ENCODE peak calls at places on chromosomes 7 and 10, in six cellular contexts. One of them, this sample, is unnamed.

GRCh38 chr10:11468126-11468742 is 143.2 kb downstream of the USP6NL start:
- DNase-seq in posterior cingulate gyrus: no peak
- DNase-seq in ovary: no peak
- DNase-seq in upper lobe of right lung: no peak
- DNase-seq in sciatic nerve: no peak
- DNase-seq in glomerular endothelial cell: peak; percentile 9
- DNase-seq in this sample: no peak

GRCh38 chr7:103735377-103735776 is 254.1 kb downstream of the RELN start:
- DNase-seq in sciatic nerve: no peak
- DNase-seq in upper lobe of right lung: no peak
- DNase-seq in posterior cingulate gyrus: no peak
- DNase-seq in glomerular endothelial cell: peak; percentile 41
- DNase-seq in ovary: no peak
- DNase-seq in this sample: peak; percentile 29

GRCh38 chr10:122841569-122841968 is 4.1 kb downstream of the CUZD1 start:
- DNase-seq in upper lobe of right lung: no peak
- DNase-seq in glomerular endothelial cell: no peak
- DNase-seq in posterior cingulate gyrus: no peak
- DNase-seq in ovary: no peak
- DNase-seq in sciatic nerve: no peak
- DNase-seq in this sample: no peak

GRCh38 chr10:112487964-112488363 is 40.9 kb downstream of the VTI1A start:
- DNase-seq in sciatic nerve: no peak
- DNase-seq in upper lobe of right lung: no peak
- DNase-seq in posterior cingulate gyrus: no peak
- DNase-seq in glomerular endothelial cell: no peak
- DNase-seq in ovary: no peak
- DNase-seq in this sample: no peak

GRCh38 chr7:71661671-71662224 is 529.8 kb downstream of the GALNT17 start:
- DNase-seq in upper lobe of right lung: no peak
- DNase-seq in posterior cingulate gyrus: no peak
- DNase-seq in ovary: no peak
- DNase-seq in sciatic nerve: no peak
- DNase-seq in glomerular endothelial cell: no peak
- DNase-seq in this sample: no peak

GRCh38 chr10:99621454-99622246 is 1.4 kb upstream of the SLC25A28 start:
- DNase-seq in posterior cingulate gyrus: no peak
- DNase-seq in ovary: peak; percentile 32
- DNase-seq in upper lobe of right lung: no peak
- DNase-seq in sciatic nerve: no peak
- DNase-seq in glomerular endothelial cell: no peak
- DNase-seq in this sample: peak; percentile 20

GRCh38 chr7:2782565-2782964 is 61.5 kb downstream of the GNA12 start:
- DNase-seq in upper lobe of right lung: no peak
- DNase-seq in glomerular endothelial cell: no peak
- DNase-seq in sciatic nerve: no peak
- DNase-seq in posterior cingulate gyrus: no peak
- DNase-seq in ovary: no peak
- DNase-seq in this sample: no peak

GRCh38 chr10:35559416-35559815 is 45.7 kb upstream of the GJD4 start:
- DNase-seq in glomerular endothelial cell: no peak
- DNase-seq in upper lobe of right lung: no peak
- DNase-seq in sciatic nerve: no peak
- DNase-seq in posterior cingulate gyrus: no peak
- DNase-seq in ovary: no peak
- DNase-seq in this sample: no peak

GRCh38 chr7:155252958-155253501 is 44.6 kb upstream of the INSIG1 start:
- DNase-seq in upper lobe of right lung: no peak
- DNase-seq in glomerular endothelial cell: no peak
- DNase-seq in sciatic nerve: no peak
- DNase-seq in posterior cingulate gyrus: peak; percentile 76
- DNase-seq in ovary: no peak
- DNase-seq in this sample: peak; percentile 85

GRCh38 chr7:55591282-55591931 is 19.1 kb upstream of the VOPP1 start:
- DNase-seq in glomerular endothelial cell: no peak
- DNase-seq in upper lobe of right lung: no peak
- DNase-seq in posterior cingulate gyrus: peak; percentile 71
- DNase-seq in sciatic nerve: no peak
- DNase-seq in ovary: no peak
- DNase-seq in this sample: no peak

GRCh38 chr10:68877482-68877881 is 23.6 kb upstream of the DDX50 start:
- DNase-seq in glomerular endothelial cell: no peak
- DNase-seq in sciatic nerve: no peak
- DNase-seq in ovary: no peak
- DNase-seq in posterior cingulate gyrus: no peak
- DNase-seq in upper lobe of right lung: no peak
- DNase-seq in this sample: no peak

GRCh38 chr10:26367771-26368170 is 70.4 kb upstream of the APBB1IP start:
- DNase-seq in ovary: no peak
- DNase-seq in sciatic nerve: no peak
- DNase-seq in glomerular endothelial cell: no peak
- DNase-seq in posterior cingulate gyrus: no peak
- DNase-seq in upper lobe of right lung: peak; percentile 73
- DNase-seq in this sample: no peak

GRCh38 chr7:30116771-30117170 is 18.0 kb upstream of the MTURN start:
- DNase-seq in sciatic nerve: no peak
- DNase-seq in posterior cingulate gyrus: peak; percentile 90
- DNase-seq in ovary: no peak
- DNase-seq in upper lobe of right lung: no peak
- DNase-seq in glomerular endothelial cell: no peak
- DNase-seq in this sample: no peak

GRCh38 chr7:33669251-33669670 is 236.1 kb upstream of the BMPER start:
- DNase-seq in sciatic nerve: no peak
- DNase-seq in posterior cingulate gyrus: no peak
- DNase-seq in glomerular endothelial cell: peak; percentile 70
- DNase-seq in ovary: no peak
- DNase-seq in upper lobe of right lung: no peak
- DNase-seq in this sample: peak; percentile 92

GRCh38 chr7:93226310-93226709 is at the start of gene HEPACAM2:
- DNase-seq in ovary: no peak
- DNase-seq in upper lobe of right lung: no peak
- DNase-seq in glomerular endothelial cell: no peak
- DNase-seq in posterior cingulate gyrus: no peak
- DNase-seq in sciatic nerve: no peak
- DNase-seq in this sample: no peak

GRCh38 chr10:29328988-29329387 is 40.1 kb downstream of the LYZL1 start:
- DNase-seq in posterior cingulate gyrus: no peak
- DNase-seq in sciatic nerve: no peak
- DNase-seq in ovary: no peak
- DNase-seq in glomerular endothelial cell: no peak
- DNase-seq in upper lobe of right lung: no peak
- DNase-seq in this sample: no peak

GRCh38 chr10:123804716-123805115 is 86.9 kb downstream of the CPXM2 start:
- DNase-seq in glomerular endothelial cell: no peak
- DNase-seq in posterior cingulate gyrus: no peak
- DNase-seq in ovary: no peak
- DNase-seq in upper lobe of right lung: no peak
- DNase-seq in sciatic nerve: no peak
- DNase-seq in this sample: no peak

GRCh38 chr10:19702215-19702614 is 114.0 kb upstream of the PLXDC2 start:
- DNase-seq in sciatic nerve: no peak
- DNase-seq in posterior cingulate gyrus: no peak
- DNase-seq in ovary: no peak
- DNase-seq in glomerular endothelial cell: no peak
- DNase-seq in upper lobe of right lung: no peak
- DNase-seq in this sample: no peak

GRCh38 chr10:97823734-97824133 is 25.9 kb upstream of the GOLGA7B start:
- DNase-seq in ovary: no peak
- DNase-seq in upper lobe of right lung: no peak
- DNase-seq in sciatic nerve: no peak
- DNase-seq in posterior cingulate gyrus: peak; percentile 86
- DNase-seq in glomerular endothelial cell: no peak
- DNase-seq in this sample: no peak

GRCh38 chr10:58642283-58642682 is 129.6 kb downstream of the BICC1 start:
- DNase-seq in glomerular endothelial cell: no peak
- DNase-seq in posterior cingulate gyrus: no peak
- DNase-seq in sciatic nerve: no peak
- DNase-seq in ovary: no peak
- DNase-seq in upper lobe of right lung: no peak
- DNase-seq in this sample: no peak

GRCh38 chr10:73911553-73912004 is 647 bp downstream of the PLAU start:
- DNase-seq in upper lobe of right lung: no peak
- DNase-seq in ovary: no peak
- DNase-seq in glomerular endothelial cell: no peak
- DNase-seq in posterior cingulate gyrus: no peak
- DNase-seq in sciatic nerve: no peak
- DNase-seq in this sample: no peak

GRCh38 chr10:80416401-80417098 is 8.2 kb downstream of the PRXL2A start:
- DNase-seq in upper lobe of right lung: no peak
- DNase-seq in sciatic nerve: no peak
- DNase-seq in posterior cingulate gyrus: no peak
- DNase-seq in ovary: peak; percentile 87
- DNase-seq in glomerular endothelial cell: no peak
- DNase-seq in this sample: peak; percentile 76

GRCh38 chr7:70017371-70017770 is 419.1 kb downstream of the AUTS2 start:
- DNase-seq in upper lobe of right lung: no peak
- DNase-seq in ovary: no peak
- DNase-seq in glomerular endothelial cell: no peak
- DNase-seq in posterior cingulate gyrus: no peak
- DNase-seq in sciatic nerve: no peak
- DNase-seq in this sample: no peak

GRCh38 chr7:20438665-20439376 is 108.1 kb downstream of the ITGB8 start:
- DNase-seq in ovary: no peak
- DNase-seq in upper lobe of right lung: no peak
- DNase-seq in sciatic nerve: no peak
- DNase-seq in glomerular endothelial cell: no peak
- DNase-seq in posterior cingulate gyrus: no peak
- DNase-seq in this sample: no peak

GRCh38 chr7:123770378-123770777 is 21.6 kb upstream of the WASL start:
- DNase-seq in upper lobe of right lung: no peak
- DNase-seq in ovary: no peak
- DNase-seq in glomerular endothelial cell: no peak
- DNase-seq in posterior cingulate gyrus: no peak
- DNase-seq in sciatic nerve: no peak
- DNase-seq in this sample: peak; percentile 12

GRCh38 chr10:77609781-77610272 is 27.8 kb downstream of the KCNMA1 start:
- DNase-seq in ovary: no peak
- DNase-seq in sciatic nerve: no peak
- DNase-seq in upper lobe of right lung: no peak
- DNase-seq in posterior cingulate gyrus: no peak
- DNase-seq in glomerular endothelial cell: no peak
- DNase-seq in this sample: no peak

GRCh38 chr7:55237156-55237721 is 127.9 kb upstream of the LANCL2 start:
- DNase-seq in ovary: no peak
- DNase-seq in sciatic nerve: no peak
- DNase-seq in upper lobe of right lung: no peak
- DNase-seq in posterior cingulate gyrus: no peak
- DNase-seq in glomerular endothelial cell: no peak
- DNase-seq in this sample: no peak

This sample was measured in dermis microvascular lymphatic vessel endothelial cell.